ENCODE peak calls at places on chromosomes 16 and 17, in five cellular contexts. I, H, L, G and P are unnamed samples.
A peak's percentile ranks its signal among the peaks of the same experiment; 100 is the strongest.

GRCh38 chr17:64736804-64737492 is 74.8 kb upstream of the SMURF2 start:
- DNase-seq in I (no peak), H (no peak), L (peak; percentile 72), G (no peak), P (peak; percentile 62)

GRCh38 chr17:31561469-31562412 is 170.3 kb downstream of the RAB11FIP4 start:
- DNase-seq in I (no peak), H (no peak), L (peak; percentile 52), G (no peak), P (peak; percentile 52)

GRCh38 chr17:55577011-55577586 is 65.8 kb upstream of the SMIM36 start:
- DNase-seq in I (peak; percentile 31), H (peak; percentile 72), L (peak; percentile 77), G (peak; percentile 68), P (peak; percentile 82)

GRCh38 chr16:27764869-27765675 is 215.1 kb downstream of the KATNIP start:
- DNase-seq in I (no peak), H (no peak), L (peak; percentile 8), G (no peak), P (peak; percentile 4)

GRCh38 chr16:24849641-24850040 is 3.9 kb downstream of the SLC5A11 start:
- DNase-seq in I (no peak), H (no peak), L (no peak), G (no peak), P (no peak)

GRCh38 chr17:40178021-40178601 is 841 bp downstream of the RAPGEFL1 start:
- DNase-seq in I (no peak), H (no peak), L (no peak), G (no peak), P (no peak)

GRCh38 chr17:39235555-39236221 is 9.9 kb upstream of the STAC2 start:
- DNase-seq in I (peak; percentile 39), H (peak; percentile 20), L (peak; percentile 53), G (no peak), P (peak; percentile 58)

GRCh38 chr16:53913082-53913870 is 209.3 kb downstream of the FTO start:
- DNase-seq in I (peak; percentile 16), H (no peak), L (peak; percentile 93), G (peak; percentile 73), P (peak; percentile 89)

GRCh38 chr17:47739150-47739549 is 6.1 kb downstream of the TBX21 start:
- DNase-seq in I (no peak), H (no peak), L (no peak), G (no peak), P (no peak)

GRCh38 chr17:58328195-58329034 is at the start of gene TSPOAP1:
- DNase-seq in I (no peak), H (peak; percentile 67), L (no peak), G (no peak), P (no peak)

GRCh38 chr17:40563371-40564052 is 1.8 kb downstream of the CCR7 start:
- DNase-seq in I (no peak), H (no peak), L (no peak), G (no peak), P (no peak)

GRCh38 chr17:41914358-41914766 is 4.4 kb downstream of the ACLY start:
- DNase-seq in I (no peak), H (no peak), L (peak; percentile 61), G (peak; percentile 65), P (peak; percentile 83)

GRCh38 chr16:29804455-29805231 is 1.7 kb upstream of the MAZ start:
- DNase-seq in I (no peak), H (no peak), L (peak; percentile 33), G (peak; percentile 63), P (no peak)

GRCh38 chr17:41064301-41064700 is 1.4 kb downstream of the KRTAP2-4 start:
- DNase-seq in I (no peak), H (no peak), L (no peak), G (no peak), P (no peak)

GRCh38 chr17:45143101-45143670 is 5.1 kb upstream of the HEXIM1 start:
- DNase-seq in I (no peak), H (no peak), L (no peak), G (no peak), P (no peak)

GRCh38 chr17:72681844-72682243 is 410.6 kb downstream of the SLC39A11 start:
- DNase-seq in I (no peak), H (no peak), L (no peak), G (no peak), P (no peak)

GRCh38 chr16:16003719-16004313 is 54.4 kb downstream of the ABCC1 start:
- DNase-seq in I (no peak), H (no peak), L (no peak), G (no peak), P (no peak)

GRCh38 chr17:81923302-81924260 is 4.0 kb downstream of the MAFG start:
- DNase-seq in I (no peak), H (peak; percentile 86), L (peak; percentile 79), G (peak; percentile 46), P (peak; percentile 91)

GRCh38 chr17:48513653-48514482 is 16.9 kb downstream of the HOXB1 start:
- DNase-seq in I (no peak), H (no peak), L (no peak), G (no peak), P (no peak)

GRCh38 chr16:76265434-76266045 is 11.7 kb upstream of the CNTNAP4 start:
- DNase-seq in I (no peak), H (no peak), L (peak; percentile 30), G (no peak), P (no peak)

GRCh38 chr17:68489919-68490318 is 22.3 kb upstream of the PRKAR1A start:
- DNase-seq in I (no peak), H (no peak), L (no peak), G (no peak), P (no peak)

GRCh38 chr17:77476920-77477805 is 336.4 kb downstream of the SEC14L1 start:
- DNase-seq in I (peak; percentile 89), H (peak; percentile 72), L (peak; percentile 99), G (peak; percentile 74), P (peak; percentile 99)

GRCh38 chr17:79612468-79613194 is 1.8 kb upstream of the RBFOX3 start:
- DNase-seq in I (no peak), H (peak; percentile 18), L (peak; percentile 5), G (no peak), P (peak; percentile 11)

GRCh38 chr17:66984730-66985129 is 20.2 kb downstream of the CACNG4 start:
- DNase-seq in I (no peak), H (peak; percentile 17), L (no peak), G (no peak), P (no peak)

GRCh38 chr16:30680326-30680725 is 18.6 kb upstream of the SRCAP start:
- DNase-seq in I (no peak), H (no peak), L (no peak), G (no peak), P (no peak)

DNA sequence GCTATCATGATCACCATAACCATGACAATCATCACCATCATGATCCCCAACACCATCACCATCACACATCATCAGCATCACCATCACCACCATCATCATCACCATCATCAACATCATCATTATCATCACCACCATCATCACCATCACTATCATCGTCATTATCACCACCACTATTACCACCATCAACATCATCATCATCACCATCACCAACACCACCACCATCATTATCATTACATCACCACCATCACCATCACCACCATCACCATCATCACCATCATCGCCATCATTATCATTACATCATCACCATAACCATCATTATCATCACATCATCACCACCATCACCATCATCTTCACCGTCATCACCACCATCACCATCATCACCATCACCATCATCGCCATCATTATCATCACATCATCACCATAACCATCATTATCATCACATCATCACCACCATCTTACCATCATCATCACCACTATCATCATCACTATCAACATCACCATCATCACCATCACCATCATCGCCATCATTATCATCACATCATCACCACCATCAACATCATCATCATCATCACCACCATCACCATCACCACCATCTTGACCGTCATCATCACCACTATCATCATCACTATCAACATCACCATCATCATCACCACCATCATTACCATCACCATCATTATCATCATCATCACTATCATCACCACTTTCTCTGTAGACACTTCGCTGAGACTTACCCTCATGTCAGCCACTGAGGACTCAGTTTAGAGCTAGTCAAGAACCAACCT is 366.0 kb downstream of the C16orf95 start:
- DNase-seq in I (no peak), H (no peak), L (no peak), G (no peak), P (no peak)
- H3K4me3 ChIP-seq in I (no peak overlapping the region), H (no peak overlapping the region), L (no peak overlapping the region), G (no peak overlapping the region), P (no peak overlapping the region)

GRCh38 chr16:9650284-9650683 is 531.9 kb downstream of the GRIN2A start:
- DNase-seq in I (no peak), H (no peak), L (no peak), G (no peak), P (no peak)

GRCh38 chr16:9644258-9644657 is 538.0 kb downstream of the GRIN2A start:
- DNase-seq in I (no peak), H (no peak), L (no peak), G (no peak), P (no peak)

GRCh38 chr16:9645911-9646310 is 536.3 kb downstream of the GRIN2A start:
- DNase-seq in I (no peak), H (no peak), L (no peak), G (no peak), P (no peak)

DNA sequence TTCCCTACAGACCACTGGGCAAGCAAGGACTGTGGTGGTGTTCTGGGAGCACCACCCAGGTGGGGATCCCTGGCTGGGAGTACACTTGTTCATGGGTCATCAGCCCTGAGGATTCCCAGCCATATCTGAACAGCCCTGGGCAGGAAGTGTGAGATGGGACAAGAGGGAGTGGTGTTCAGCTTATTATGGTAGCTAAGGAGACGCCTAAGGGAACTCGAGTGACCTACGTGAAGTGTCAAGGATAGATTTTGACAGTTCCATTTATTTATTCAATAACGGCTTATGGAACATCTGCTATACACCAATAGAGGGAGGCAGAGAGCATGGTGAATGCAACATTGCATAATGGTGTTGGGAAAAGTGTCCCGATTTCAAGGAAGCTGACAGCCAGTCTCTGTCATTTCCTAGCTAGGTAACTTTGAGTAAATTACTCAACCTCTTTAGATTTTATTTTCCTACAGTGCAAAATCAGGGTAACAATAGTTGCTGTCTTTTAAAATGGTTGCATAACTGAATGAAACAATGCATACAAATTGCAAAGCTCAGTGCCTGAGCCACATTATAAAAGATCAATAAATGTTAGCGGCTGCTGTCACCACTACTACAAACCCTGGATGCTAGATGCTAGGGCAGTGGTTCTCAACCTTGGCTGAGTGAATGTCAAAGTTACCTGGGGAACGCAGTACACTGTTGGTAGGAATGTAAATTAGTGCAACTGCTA is 534.1 kb downstream of the GRIN2A start:
- DNase-seq in I (no peak), H (no peak), L (no peak), G (peak; percentile 12), P (peak; percentile 11)
- TF ChIP-seq CTCF in I (peak; percentile 33), H (peak; percentile 73), L (peak; percentile 66), G (peak; percentile 35), P (peak; percentile 48)

GRCh38 chr17:50210249-50211225 is 9.1 kb upstream of the COL1A1 start:
- DNase-seq in I (peak; percentile 93), H (peak; percentile 88), L (peak; percentile 98), G (no peak), P (peak; percentile 100)
- H3K4me3 ChIP-seq in I (peak overlapping the region; percentile 33), H (peak overlapping the region; percentile 18), L (peak overlapping the region; percentile 33), G (no peak overlapping the region), P (peak overlapping the region; percentile 48)

DNA sequence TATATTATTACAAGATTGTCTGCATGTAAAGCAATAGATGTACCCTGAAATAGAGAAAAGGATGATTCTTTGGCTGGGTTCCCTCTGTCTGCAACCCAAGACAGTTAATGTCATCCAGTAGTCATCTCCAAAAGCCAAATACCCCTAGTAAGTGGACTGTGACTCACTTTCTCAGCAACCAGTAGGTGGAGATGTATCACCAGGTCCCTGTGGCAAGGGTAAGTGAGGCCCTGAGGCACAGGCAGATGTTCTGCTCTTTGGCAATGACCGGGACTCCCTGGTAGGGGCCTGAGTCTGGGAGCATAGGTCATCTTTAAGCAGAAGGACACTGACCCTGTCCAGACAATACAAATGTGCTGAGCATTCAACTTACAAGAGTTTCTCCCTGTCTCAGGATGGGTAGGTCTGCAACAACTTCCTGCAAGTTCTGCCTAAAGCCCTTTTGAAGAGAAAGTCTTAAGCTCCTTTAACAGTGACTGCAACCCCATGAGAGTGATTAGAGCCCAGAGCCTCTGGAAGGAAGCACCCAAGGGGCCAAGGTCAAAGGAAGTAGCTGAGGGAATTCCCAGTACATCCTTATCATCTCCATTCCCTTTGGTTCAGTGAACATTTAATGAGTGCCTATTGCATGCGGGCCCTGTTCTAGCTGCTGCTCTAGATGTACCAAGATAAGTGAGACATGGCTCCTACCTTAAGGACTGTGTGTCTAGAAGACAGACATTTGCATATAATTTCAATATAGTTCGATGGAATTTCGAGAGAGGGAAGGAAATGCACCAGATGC is 31.9 kb downstream of the PMP22 start:
- DNase-seq in I (peak; percentile 31), H (no peak), L (peak; percentile 42), G (no peak), P (peak; percentile 55)
- TF ChIP-seq CTCF in I (peak; percentile 47), H (peak; percentile 28), L (peak; percentile 35), G (no peak), P (peak; percentile 44)